ENCODE peak calls at places on chromosomes 2 and 18, in four cellular contexts. Q is dorsolateral prefrontal cortex; V is brain microvascular endothelial cell; E is CD8-positive, alpha-beta T cell. M is an unnamed sample.

GRCh38 chr2:73063909-73064875 is 7.3 kb downstream of the SFXN5 start:
- DNase-seq in Q (no peak), V (peak), E (no peak), M (no peak)

GRCh38 chr18:32271649-32272324 is 81.9 kb downstream of the MEP1B start:
- DNase-seq in Q (peak), V (no peak), E (no peak), M (peak)

GRCh38 chr2:127584516-127585033 is 49.1 kb downstream of the MYO7B start:
- DNase-seq in Q (no peak), V (no peak), E (peak), M (no peak)

GRCh38 chr2:156455366-156455975 is 19.3 kb downstream of the GPD2 start:
- DNase-seq in Q (no peak), V (no peak), E (no peak), M (no peak)

GRCh38 chr2:106886916-106887758 is 1.2 kb upstream of the ST6GAL2 start:
- DNase-seq in Q (peak), V (peak), E (no peak), M (no peak)

GRCh38 chr2:9114457-9114856 is 92.2 kb upstream of the ASAP2 start:
- DNase-seq in Q (no peak), V (no peak), E (no peak), M (no peak)

GRCh38 chr2:232321156-232321816 is 57.3 kb upstream of the ALPP start:
- DNase-seq in Q (no peak), V (no peak), E (peak), M (no peak)

GRCh38 chr2:187783446-187783845 is 229.2 kb upstream of the TFPI start:
- DNase-seq in Q (no peak), V (peak), E (no peak), M (no peak)

GRCh38 chr2:42863320-42863719 is 70.9 kb upstream of the HAAO start:
- DNase-seq in Q (no peak), V (no peak), E (no peak), M (no peak)

GRCh38 chr2:71876542-71877451 is 270.9 kb downstream of the CYP26B1 start:
- DNase-seq in Q (no peak), V (no peak), E (no peak), M (no peak)

GRCh38 chr2:135096665-135097446 is 44.8 kb downstream of the RAB3GAP1 start:
- DNase-seq in Q (no peak), V (no peak), E (no peak), M (no peak)

GRCh38 chr2:162261032-162261945 is 18.0 kb upstream of the FAP start:
- DNase-seq in Q (no peak), V (peak), E (no peak), M (peak)

GRCh38 chr2:96903318-96903717 is 33.4 kb upstream of the SEMA4C start:
- DNase-seq in Q (no peak), V (no peak), E (no peak), M (no peak)

GRCh38 chr2:18861951-18862350 is 272.6 kb upstream of the NT5C1B start:
- DNase-seq in Q (no peak), V (no peak), E (no peak), M (no peak)

GRCh38 chr2:134628453-134628852 is 90.3 kb downstream of the TMEM163 start:
- DNase-seq in Q (no peak), V (no peak), E (no peak), M (no peak)

GRCh38 chr2:9249036-9249800 is 42.6 kb downstream of the ASAP2 start:
- DNase-seq in Q (no peak), V (peak), E (no peak), M (no peak)

GRCh38 chr2:111910609-111911277 is 12.3 kb downstream of the MERTK start:
- DNase-seq in Q (no peak), V (no peak), E (no peak), M (no peak)

GRCh38 chr2:227606476-227606875 is 7.8 kb downstream of the SCYGR2 start:
- DNase-seq in Q (no peak), V (no peak), E (no peak), M (no peak)

GRCh38 chr2:121210691-121211090 is 74.3 kb downstream of the TFCP2L1 start:
- DNase-seq in Q (no peak), V (no peak), E (no peak), M (no peak)

GRCh38 chr2:10279946-10280463 is 22.7 kb upstream of the HPCAL1 start:
- DNase-seq in Q (no peak), V (no peak), E (no peak), M (no peak)

GRCh38 chr2:237322564-237322963 is 91.4 kb downstream of the COL6A3 start:
- DNase-seq in Q (no peak), V (no peak), E (no peak), M (peak)

GRCh38 chr2:27572439-27572838 is 10.4 kb upstream of the ZNF512 start:
- DNase-seq in Q (no peak), V (no peak), E (no peak), M (no peak)

GRCh38 chr2:228827056-228827455 is 444.0 kb downstream of the PID1 start:
- DNase-seq in Q (no peak), V (no peak), E (no peak), M (no peak)

GRCh38 chr18:13940326-13940725 is 25.0 kb upstream of the MC2R start:
- DNase-seq in Q (no peak), V (no peak), E (no peak), M (no peak)

GRCh38 chr2:219109468-219109867 is 48.7 kb upstream of the IHH start:
- DNase-seq in Q (no peak), V (no peak), E (peak), M (no peak)

GRCh38 chr18:63788447-63789096 is 13.4 kb downstream of the SERPINB7 start:
- DNase-seq in Q (no peak), V (peak), E (peak), M (no peak)

GRCh38 chr2:46241344-46241743 is 55.9 kb upstream of the EPAS1 start:
- DNase-seq in Q (no peak), V (no peak), E (no peak), M (no peak)

GRCh38 chr18:24018299-24018910 is 3.9 kb downstream of the TTC39C start:
- DNase-seq in Q (no peak), V (no peak), E (no peak), M (no peak)

GRCh38 chr2:182649316-182649715 is 66.7 kb upstream of the DNAJC10 start:
- DNase-seq in Q (peak), V (peak), E (no peak), M (peak)

GRCh38 chr2:69773201-69773600 is 31.3 kb downstream of the ANXA4 start:
- DNase-seq in Q (no peak), V (peak), E (no peak), M (no peak)

DNA sequence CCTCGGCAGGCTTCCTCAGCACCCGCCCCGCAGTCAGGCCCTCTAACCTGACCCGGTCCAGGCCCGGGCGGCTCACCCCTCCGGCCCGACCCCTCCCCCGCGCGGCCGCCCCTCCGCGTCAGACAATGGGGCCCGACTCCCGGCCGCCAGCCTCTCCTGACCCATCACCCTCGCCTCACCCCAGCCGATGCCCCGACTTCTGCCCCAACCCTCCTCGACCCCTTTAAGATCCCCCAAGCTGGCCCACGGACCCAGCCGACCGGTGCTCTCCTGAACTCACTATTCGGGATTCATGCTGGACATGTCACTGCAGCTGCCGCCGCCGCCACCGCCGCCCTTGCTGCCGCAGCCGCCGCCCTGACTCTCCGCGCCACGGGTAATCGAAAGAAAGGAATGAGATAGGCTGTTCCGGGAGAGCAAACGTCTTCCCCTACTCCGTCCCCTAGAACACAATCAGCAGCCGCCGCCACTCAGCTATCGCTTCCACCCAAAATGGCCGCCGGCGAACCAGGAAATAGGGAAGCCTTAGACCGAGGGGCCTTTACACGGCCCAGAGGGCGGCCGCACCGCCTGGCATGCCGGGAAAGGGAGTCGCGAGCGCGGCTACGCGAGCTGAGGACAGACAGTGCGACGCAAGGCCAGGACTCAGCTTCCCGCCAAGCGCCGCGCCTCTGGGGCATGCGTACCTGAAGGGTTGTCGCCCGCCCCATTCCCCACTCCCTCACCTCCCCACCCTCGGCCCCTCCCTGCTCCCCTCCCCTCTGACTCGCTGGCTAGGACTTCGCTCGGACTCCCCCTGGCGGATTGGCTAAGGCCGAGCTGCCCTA is at the start of gene RAB1A:
- DNase-seq in Q (peak), V (peak), E (peak), M (peak)
- TF ChIP-seq CTCF in Q (peak), V (peak), E (no peak), M (no peak)

DNA sequence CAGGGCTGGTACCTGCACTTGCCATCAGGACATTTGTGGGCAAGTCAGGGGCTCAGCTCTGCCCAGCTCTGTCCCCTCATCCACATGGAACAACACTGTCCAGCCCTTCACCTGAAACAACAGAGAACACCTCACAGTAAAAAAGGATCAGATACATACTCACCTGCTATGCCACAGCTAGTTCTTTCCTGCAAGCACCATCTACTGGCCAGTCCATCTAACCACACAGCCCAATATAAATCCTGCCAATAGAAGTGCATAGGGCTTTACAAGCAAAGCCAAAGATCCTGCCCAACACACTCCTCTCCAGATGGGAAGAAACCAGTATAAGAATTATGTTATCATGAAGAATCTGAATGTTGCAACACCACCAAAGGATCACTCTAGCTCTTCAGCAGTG is 52.2 kb upstream of the GALNT13 start:
- DNase-seq in Q (no peak), V (no peak), E (no peak), M (no peak)
- TF ChIP-seq CTCF in Q (peak), V (no peak), E (no peak), M (no peak)

GRCh38 chr2:99550368-99550767 is 60.6 kb upstream of the REV1 start:
- DNase-seq in Q (no peak), V (no peak), E (no peak), M (no peak)

GRCh38 chr2:99555410-99555809 is 65.6 kb upstream of the REV1 start:
- DNase-seq in Q (no peak), V (no peak), E (no peak), M (no peak)

GRCh38 chr2:99552529-99552928 is 62.7 kb upstream of the REV1 start:
- DNase-seq in Q (peak), V (no peak), E (no peak), M (no peak)

GRCh38 chr2:99559075-99559662 is 69.4 kb upstream of the REV1 start:
- DNase-seq in Q (peak), V (peak), E (peak), M (peak)

GRCh38 chr2:99554238-99554637 is 64.4 kb upstream of the REV1 start:
- DNase-seq in Q (no peak), V (no peak), E (no peak), M (no peak)
- TF ChIP-seq CTCF in Q (no peak), V (peak), E (no peak), M (no peak)

GRCh38 chr2:240640939-240641338 is 15.7 kb downstream of the GPR35 start:
- DNase-seq in Q (no peak), V (no peak), E (peak), M (no peak)
- TF ChIP-seq CTCF in Q (no peak), V (peak), E (no peak), M (no peak)

DNA sequence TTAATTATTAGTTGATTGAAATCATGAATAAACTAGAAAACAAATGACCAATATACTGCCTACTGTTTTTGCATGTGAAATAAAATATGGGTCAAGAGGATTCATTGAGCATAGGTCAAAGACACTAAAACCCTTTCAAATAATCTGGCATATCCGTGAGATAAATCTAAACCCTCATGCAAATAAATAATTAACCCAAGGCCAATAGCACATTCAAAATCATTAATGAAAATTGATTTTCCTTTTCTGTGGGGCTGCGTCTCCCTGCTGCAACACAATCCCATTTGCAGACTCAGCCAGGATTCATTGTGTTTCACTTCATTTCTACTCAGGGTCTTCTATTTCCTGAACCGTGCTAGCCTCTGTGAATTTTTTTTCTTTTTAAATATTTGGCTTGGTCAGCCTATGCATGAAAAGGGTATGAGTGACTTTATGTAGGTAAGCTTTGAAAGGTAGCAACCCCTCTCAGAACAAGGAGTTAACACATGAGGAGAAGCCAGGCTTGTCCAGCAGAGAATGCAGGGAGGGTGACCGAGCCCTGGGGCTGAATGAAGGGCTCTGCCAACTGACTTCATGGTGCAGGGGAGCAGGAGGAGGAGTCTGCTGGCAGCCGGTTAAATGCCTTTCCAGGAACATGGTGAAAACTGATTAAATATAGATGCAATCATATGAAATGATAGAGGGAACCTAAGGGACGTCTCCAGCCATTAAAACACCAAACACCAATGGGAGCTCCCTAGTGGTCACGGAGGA is 10.3 kb upstream of the CTAGE1 start:
- DNase-seq in Q (no peak), V (no peak), E (no peak), M (no peak)
- TF ChIP-seq CTCF in Q (no peak), V (peak), E (no peak), M (no peak)

DNA sequence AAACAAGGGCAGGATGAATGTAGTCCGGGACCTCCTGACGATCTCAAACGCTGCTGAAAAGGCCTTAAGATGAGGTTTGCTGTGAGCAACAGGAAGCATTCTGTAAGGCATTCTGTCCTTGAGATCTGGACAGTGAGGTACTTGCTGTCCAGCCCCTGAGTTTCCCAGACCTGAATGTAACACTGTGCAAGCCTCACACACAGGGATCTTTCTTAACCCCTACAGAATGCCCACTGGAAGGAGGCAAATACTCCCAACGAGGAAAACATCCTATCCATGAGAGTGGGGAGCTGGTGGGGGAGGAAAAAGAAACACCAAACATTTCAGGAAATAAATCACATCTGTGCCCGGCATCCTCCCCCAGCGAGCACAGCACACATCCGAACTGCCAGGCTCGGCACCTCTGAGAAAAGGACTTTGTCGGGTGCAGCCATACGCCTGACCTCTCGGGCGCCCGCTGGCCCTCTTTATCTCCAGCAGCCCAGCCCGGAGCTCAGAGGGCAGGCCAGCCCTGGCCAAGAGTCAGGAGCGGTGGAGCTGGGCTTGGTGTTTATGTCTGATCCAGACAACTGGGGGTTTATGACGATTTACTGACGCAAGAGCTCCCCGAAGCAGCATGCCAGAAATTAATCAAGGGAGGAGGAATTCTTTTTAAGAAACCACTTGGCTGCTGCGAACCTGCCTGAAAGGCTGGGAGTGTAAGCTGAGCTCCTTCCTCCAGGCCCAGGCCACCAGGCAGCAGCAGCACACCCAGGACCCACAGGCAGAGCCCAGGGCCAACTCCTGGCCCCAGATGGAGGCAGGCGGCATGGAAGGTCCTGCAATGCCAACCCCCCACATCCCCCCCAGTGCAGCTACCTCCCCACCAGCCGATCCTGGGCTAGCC is 72.3 kb downstream of the HDAC4 start:
- DNase-seq in Q (no peak), V (peak), E (no peak), M (no peak)
- TF ChIP-seq CTCF in Q (no peak), V (peak), E (no peak), M (no peak)

GRCh38 chr2:235514627-235515363 is 21.0 kb downstream of the AGAP1 start:
- DNase-seq in Q (no peak), V (no peak), E (no peak), M (no peak)
- TF ChIP-seq CTCF in Q (no peak), V (peak), E (no peak), M (no peak)

M was measured in GM10248.